ENCODE peak calls at places on chromosome 17, in six cellular contexts. T is HCT116, L is GM23338, I is mammary epithelial cell, Z is DND-41, V is GM23248. G is an unnamed sample.

GRCh38 chr17:65917560-65917959 is 274.4 kb downstream of the CEP112 start:
- DNase-seq in I (no peak), V (no peak), T (no peak), L (no peak), Z (no peak), G (no peak)

GRCh38 chr17:59652119-59652518 is 32.4 kb downstream of the CLTC start:
- DNase-seq in V (peak; percentile 85), Z (no peak), T (no peak), I (no peak), L (no peak), G (no peak)

GRCh38 chr17:57988301-57989010 is 402 bp upstream of the VEZF1 start:
- DNase-seq in T (peak; percentile 51), V (peak; percentile 84), L (peak; percentile 67), I (peak; percentile 51), Z (peak; percentile 78), G (no peak)

GRCh38 chr17:38534498-38534885 is 71.3 kb downstream of the SRCIN1 start:
- DNase-seq in Z (no peak), T (no peak), L (no peak), V (no peak), I (no peak), G (no peak)

GRCh38 chr17:17545031-17545820 is 46.3 kb downstream of the PEMT start:
- DNase-seq in Z (no peak), V (peak; percentile 77), T (no peak), I (peak; percentile 2), L (no peak), G (no peak)

GRCh38 chr17:7590743-7591142 is 849 bp upstream of the SOX15 start:
- DNase-seq in Z (no peak), V (peak; percentile 81), L (peak; percentile 74), I (peak; percentile 60), T (no peak), G (no peak)

GRCh38 chr17:83100220-83100852 is 20.9 kb downstream of the METRNL start:
- DNase-seq in I (no peak), T (no peak), L (no peak), Z (no peak), V (peak; percentile 70), G (no peak)

GRCh38 chr17:77535435-77535834 is 394.7 kb downstream of the SEC14L1 start:
- DNase-seq in L (no peak), V (no peak), T (no peak), I (no peak), Z (no peak), G (no peak)

GRCh38 chr17:20226814-20227482 is 217.8 kb downstream of the SPECC1 start:
- DNase-seq in T (peak; percentile 34), I (peak; percentile 53), Z (peak; percentile 66), L (peak; percentile 92), V (peak; percentile 89), G (peak; percentile 16)

GRCh38 chr17:77507116-77507885 is 366.5 kb downstream of the SEC14L1 start:
- DNase-seq in L (peak; percentile 62), V (peak; percentile 19), I (no peak), T (no peak), Z (no peak), G (no peak)

GRCh38 chr17:62666061-62666800 is 38.8 kb downstream of the MRC2 start:
- DNase-seq in T (no peak), V (no peak), I (no peak), Z (no peak), L (peak; percentile 40), G (no peak)

GRCh38 chr17:57486978-57487377 is 230.7 kb downstream of the MSI2 start:
- DNase-seq in V (no peak), I (peak; percentile 33), Z (peak; percentile 41), L (no peak), T (no peak), G (no peak)

GRCh38 chr17:76579281-76579680 is 6.4 kb downstream of the ST6GALNAC2 start:
- DNase-seq in I (no peak), T (no peak), L (no peak), V (no peak), Z (no peak), G (no peak)

GRCh38 chr17:35117984-35118383 is 1.7 kb downstream of the RAD51D start:
- DNase-seq in L (no peak), V (peak; percentile 59), Z (peak; percentile 30), I (peak; percentile 47), T (no peak), G (no peak)

GRCh38 chr17:61382796-61383688 is 16.6 kb upstream of the TBX2 start:
- DNase-seq in L (no peak), Z (no peak), T (no peak), V (no peak), I (no peak), G (no peak)

GRCh38 chr17:12070561-12070960 is 49.9 kb downstream of the MAP2K4 start:
- DNase-seq in T (no peak), L (no peak), I (peak; percentile 65), V (peak; percentile 71), Z (no peak), G (no peak)

GRCh38 chr17:82062076-82062983 is 3.3 kb downstream of the DUS1L start:
- DNase-seq in L (peak; percentile 20), Z (no peak), T (no peak), I (no peak), V (no peak), G (no peak)

GRCh38 chr17:77002103-77003045 is 134.2 kb downstream of the MGAT5B start:
- DNase-seq in Z (no peak), V (peak; percentile 57), L (peak; percentile 40), T (peak; percentile 85), I (peak; percentile 17), G (no peak)

GRCh38 chr17:45146616-45147101 is 1.6 kb upstream of the HEXIM1 start:
- DNase-seq in I (peak; percentile 58), V (peak; percentile 56), T (no peak), L (no peak), Z (no peak), G (no peak)

GRCh38 chr17:12078791-12079190 is 58.1 kb downstream of the MAP2K4 start:
- DNase-seq in L (no peak), I (peak; percentile 72), Z (no peak), V (peak; percentile 71), T (no peak), G (no peak)

GRCh38 chr17:38451840-38452529 is 23.7 kb downstream of the ARHGAP23 start:
- DNase-seq in T (no peak), L (peak; percentile 95), Z (peak; percentile 19), V (peak; percentile 93), I (no peak), G (peak; percentile 42)

GRCh38 chr17:82503728-82504308 is 15.7 kb upstream of the FOXK2 start:
- DNase-seq in V (no peak), Z (no peak), I (no peak), T (no peak), L (no peak), G (no peak)

GRCh38 chr17:29617125-29617480 is 5.6 kb downstream of the CORO6 start:
- DNase-seq in I (no peak), Z (peak; percentile 87), V (peak; percentile 51), L (peak; percentile 95), T (peak; percentile 67), G (peak; percentile 47)

GRCh38 chr17:46013502-46014165 is 14.6 kb downstream of the STH start:
- DNase-seq in L (no peak), I (peak; percentile 22), Z (no peak), T (no peak), V (peak; percentile 87), G (no peak)

GRCh38 chr17:78383725-78384471 is 5.4 kb downstream of the PGS1 start:
- DNase-seq in V (peak; percentile 99), I (peak; percentile 97), T (no peak), Z (no peak), L (no peak), G (no peak)

GRCh38 chr17:77501101-77501566 is 360.4 kb downstream of the SEC14L1 start:
- DNase-seq in T (no peak), Z (peak; percentile 57), L (peak; percentile 86), I (no peak), V (peak; percentile 57), G (no peak)

GRCh38 chr17:61715348-61715747 is 124.3 kb upstream of the NACA2 start:
- DNase-seq in T (no peak), Z (no peak), V (no peak), I (no peak), L (no peak), G (no peak)

GRCh38 chr17:6749519-6749918 is 6.3 kb upstream of the XAF1 start:
- DNase-seq in Z (peak; percentile 44), I (no peak), T (no peak), V (peak; percentile 5), L (no peak), G (no peak)

GRCh38 chr17:55487727-55488436 is 23.4 kb downstream of the SMIM36 start:
- DNase-seq in T (no peak), Z (no peak), I (no peak), V (peak; percentile 5), L (no peak), G (no peak)

GRCh38 chr17:794876-795275 is 12.7 kb downstream of the MRM3 start:
- DNase-seq in L (peak; percentile 93), V (peak; percentile 92), I (peak; percentile 37), Z (no peak), T (peak; percentile 47), G (no peak)

GRCh38 chr17:48553837-48554236 is 8.9 kb upstream of the HOXB2 start:
- DNase-seq in V (no peak), I (peak; percentile 44), T (no peak), L (no peak), Z (no peak), G (no peak)
- H3K27ac ChIP-seq in V (no peak overlapping the region), I (peak overlapping the region; percentile 77), T (no peak overlapping the region), L (no peak overlapping the region), Z (no peak overlapping the region), G (no peak overlapping the region)

DNA sequence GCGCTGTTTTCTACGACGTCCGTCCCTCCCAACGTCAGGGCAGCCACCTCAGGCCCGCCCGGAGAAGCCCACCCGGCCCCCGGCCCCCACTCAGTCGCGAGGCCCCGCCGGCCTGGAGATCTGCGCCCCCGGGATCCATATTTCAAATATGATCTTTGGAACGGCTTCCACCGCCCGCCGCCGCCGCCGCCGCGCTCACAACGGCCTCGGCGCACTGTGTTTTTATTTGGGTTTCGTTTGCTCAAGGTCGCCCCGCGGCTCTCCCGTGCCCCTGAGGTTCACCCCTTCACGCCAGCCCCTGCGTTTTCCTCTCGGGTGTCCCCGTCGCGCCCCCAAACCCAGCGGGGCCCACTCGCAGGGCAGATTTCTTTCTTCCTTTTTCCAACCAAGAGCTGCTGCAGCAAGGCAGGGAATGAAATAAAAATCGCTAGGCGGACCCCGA is 4.3 kb upstream of the CBX4 start:
- DNase-seq in I (no peak), Z (no peak), T (no peak), L (no peak), V (peak; percentile 45), G (no peak)
- TF ChIP-seq EZH2 in I (no peak), Z (no peak), T (no peak), L (peak; percentile 90), V (peak; percentile 59), G (no peak)

DNA sequence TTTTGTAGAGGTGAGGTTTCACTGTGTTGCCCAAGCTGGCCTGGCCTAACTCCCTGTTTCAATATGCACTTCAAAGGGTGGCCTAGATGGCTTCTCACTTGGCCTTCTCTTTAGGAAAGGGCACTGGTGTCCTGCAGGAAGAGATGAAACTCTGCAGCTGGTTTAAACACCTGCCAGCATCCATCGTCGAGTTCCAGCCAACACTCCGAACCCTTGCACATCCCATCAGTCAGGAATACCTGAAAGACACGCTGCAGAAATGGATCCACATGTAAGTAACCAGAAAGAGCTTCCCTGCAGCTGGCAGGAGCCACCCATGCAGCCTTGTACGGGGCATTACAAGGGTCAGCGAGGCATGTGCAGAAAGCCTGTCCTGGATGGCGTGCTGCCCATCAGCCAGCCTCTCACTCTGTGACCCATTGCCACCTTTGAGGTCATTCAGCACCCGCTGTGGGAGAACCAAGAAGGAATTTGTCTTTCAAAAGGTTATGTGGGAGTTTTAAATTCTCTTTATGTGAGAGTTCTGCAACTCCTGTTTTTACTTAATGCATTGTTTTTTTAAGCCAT is 7.0 kb downstream of the COG1 start:
- DNase-seq in I (no peak), T (no peak), Z (no peak), V (no peak), L (no peak), G (no peak)
- H3K36me3 ChIP-seq in I (peaks cover 50% of the 10 kb centered on the region), T (peaks cover 73% of the 10 kb centered on the region), Z (peaks cover 94% of the 10 kb centered on the region), V (peaks cover 67% of the 10 kb centered on the region), L (peaks cover 56% of the 10 kb centered on the region), G (peaks cover 79% of the 10 kb centered on the region)

GRCh38 chr17:4969551-4970231 is 2.1 kb upstream of the SPAG7 start:
- DNase-seq in L (no peak), V (peak; percentile 65), T (no peak), I (no peak), Z (no peak), G (no peak)
- H3K27ac ChIP-seq in L (peak overlapping the region; percentile 97), V (peak overlapping the region; percentile 96), T (peak overlapping the region; percentile 90), I (peak overlapping the region; percentile 48), Z (peak overlapping the region; percentile 53), G (peak overlapping the region; percentile 36)